ENCODE peak calls at places on chromosomes 1 and 21, in seven cellular contexts. U is GOT3; K is aorta; W is activated naive CD4-positive, alpha-beta T cell; C is uterus; B is COR-L47; J is stimulated activated CD8-positive, alpha-beta memory T cell treated with anti-CD3 and anti-CD28 coated beads, Interleukin-15, amount 100 ng/mL, for 24 hours. M is an unnamed sample.

GRCh38 chr1:52579415-52579814 is 22.8 kb upstream of the GPX7 start:
- DNase-seq in C (no peak), U (no peak), B (no peak), J (no peak), K (no peak), W (no peak), M (no peak)

GRCh38 chr1:112702420-112703261 is 4.3 kb downstream of the RHOC start:
- DNase-seq in U (no peak), K (peak), W (no peak), B (no peak), C (no peak), J (no peak), M (no peak)

GRCh38 chr1:103171041-103171590 is 62.8 kb upstream of the COL11A1 start:
- DNase-seq in W (no peak), J (no peak), U (no peak), B (no peak), C (no peak), K (no peak), M (no peak)

GRCh38 chr1:64065571-64065970 is 137.9 kb upstream of the UBE2U start:
- DNase-seq in C (no peak), K (no peak), B (no peak), W (no peak), U (no peak), J (no peak), M (no peak)

GRCh38 chr1:181152892-181153633 is 64.6 kb downstream of the IER5 start:
- DNase-seq in C (peak), K (peak), W (no peak), B (no peak), J (no peak), U (no peak), M (no peak)

GRCh38 chr1:92822907-92823306 is 8.9 kb upstream of the RPL5 start:
- DNase-seq in K (no peak), J (no peak), C (no peak), B (no peak), U (no peak), W (no peak), M (no peak)

GRCh38 chr21:41927727-41928409 is 25.9 kb downstream of the C2CD2 start:
- DNase-seq in J (no peak), U (no peak), B (no peak), C (no peak), K (no peak), W (no peak), M (no peak)

GRCh38 chr1:2376931-2377672 is 14.3 kb downstream of the MORN1 start:
- DNase-seq in W (no peak), C (no peak), B (no peak), J (no peak), U (no peak), K (peak), M (no peak)

GRCh38 chr1:94883688-94884087 is 43.2 kb downstream of the CNN3 start:
- DNase-seq in K (no peak), W (no peak), J (no peak), B (peak), U (no peak), C (no peak), M (no peak)

GRCh38 chr21:43634618-43635017 is 24.7 kb downstream of the HSF2BP start:
- DNase-seq in J (no peak), C (no peak), B (no peak), W (no peak), U (no peak), K (no peak), M (no peak)

GRCh38 chr1:30415171-30415940 is 308.0 kb downstream of the MATN1 start:
- DNase-seq in W (no peak), U (no peak), C (peak), K (peak), B (no peak), J (no peak), M (no peak)

GRCh38 chr1:15945011-15945831 is 30.7 kb downstream of the ZBTB17 start:
- DNase-seq in K (peak), B (no peak), W (no peak), U (no peak), C (peak), J (no peak), M (no peak)

GRCh38 chr1:98188769-98189168 is 267.9 kb upstream of the DPYD start:
- DNase-seq in W (no peak), K (no peak), B (no peak), C (no peak), U (no peak), J (no peak), M (no peak)

GRCh38 chr1:171486048-171486519 is 754 bp downstream of the PRRC2C start:
- DNase-seq in J (no peak), U (no peak), W (no peak), B (peak), C (no peak), K (no peak), M (peak)

GRCh38 chr1:246748867-246749266 is 24.7 kb downstream of the SCCPDH start:
- DNase-seq in K (no peak), J (no peak), W (no peak), C (no peak), B (no peak), U (no peak), M (peak)

GRCh38 chr1:76543495-76543894 is 323.8 kb upstream of the ST6GALNAC5 start:
- DNase-seq in C (no peak), J (no peak), U (no peak), W (no peak), B (no peak), K (no peak), M (no peak)

GRCh38 chr1:115649964-115650363 is 8.2 kb downstream of the VANGL1 start:
- DNase-seq in C (no peak), J (no peak), U (no peak), W (no peak), B (no peak), K (no peak), M (no peak)

GRCh38 chr1:164688791-164689190 is 129.8 kb downstream of the PBX1 start:
- DNase-seq in C (no peak), K (no peak), W (no peak), J (no peak), U (no peak), B (no peak), M (no peak)

GRCh38 chr1:52367272-52367671 is 1.3 kb upstream of the CC2D1B start:
- DNase-seq in C (no peak), J (no peak), W (no peak), U (no peak), K (no peak), B (no peak), M (no peak)

GRCh38 chr1:28512058-28512611 is 6.3 kb downstream of the RCC1 start:
- DNase-seq in C (no peak), K (peak), B (no peak), J (no peak), W (no peak), U (no peak), M (no peak)

GRCh38 chr1:241045659-241046058 is 311.3 kb downstream of the RGS7 start:
- DNase-seq in B (no peak), W (no peak), K (no peak), U (no peak), C (no peak), J (no peak), M (no peak)

GRCh38 chr1:201463071-201463552 is 5.9 kb downstream of the PHLDA3 start:
- DNase-seq in U (no peak), W (no peak), J (no peak), K (no peak), B (no peak), C (no peak), M (no peak)

GRCh38 chr1:233304489-233305102 is 9.1 kb upstream of the PCNX2 start:
- DNase-seq in J (no peak), W (no peak), U (no peak), B (peak), K (no peak), C (no peak), M (peak)

GRCh38 chr21:42032266-42032665 is 22.1 kb upstream of the ZBTB21 start:
- DNase-seq in U (no peak), J (no peak), W (no peak), K (no peak), B (no peak), C (no peak), M (no peak)

GRCh38 chr1:65344171-65344570 is 34.8 kb downstream of the DNAJC6 start:
- DNase-seq in J (no peak), W (no peak), U (no peak), C (no peak), K (no peak), B (peak), M (no peak)

GRCh38 chr1:26542781-26543443 is 13.4 kb downstream of the RPS6KA1 start:
- DNase-seq in B (no peak), W (no peak), C (no peak), K (no peak), U (no peak), J (no peak), M (no peak)

GRCh38 chr1:107444302-107444701 is 303.5 kb downstream of the NTNG1 start:
- DNase-seq in J (no peak), W (no peak), K (no peak), C (no peak), U (no peak), B (no peak), M (no peak)